ENCODE peak calls at places on chromosomes 7 and 10, in seven cellular contexts. B is left ventricle myocardium inferior, E is fibroblast of lung, Y is left lung, P is astrocyte of the cerebellum, R is PC-3, C is astrocyte. Z is an unnamed sample.

GRCh38 chr10:34780818-34781380 is 34.2 kb downstream of the PARD3 start:
- DNase-seq in P (no peak), Y (no peak), B (peak), R (no peak), C (peak), E (peak), Z (peak)

GRCh38 chr7:79317728-79318127 is 135.7 kb downstream of the MAGI2 start:
- DNase-seq in C (peak), E (peak), R (peak), B (no peak), P (peak), Y (no peak), Z (peak)

GRCh38 chr7:138006106-138006505 is 4.2 kb upstream of the CREB3L2 start:
- DNase-seq in B (no peak), C (no peak), R (no peak), Y (no peak), P (no peak), E (no peak), Z (no peak)

GRCh38 chr7:147547252-147547897 is 1043.2 kb upstream of the C7orf33 start:
- DNase-seq in R (peak), C (no peak), E (peak), P (no peak), Y (no peak), B (no peak), Z (no peak)

GRCh38 chr10:69232252-69232651 is 12.1 kb downstream of the HKDC1 start:
- DNase-seq in E (peak), B (no peak), P (no peak), C (peak), R (peak), Y (no peak), Z (peak)

GRCh38 chr7:2843191-2843685 is 870 bp downstream of the GNA12 start:
- DNase-seq in Y (no peak), C (no peak), R (no peak), E (no peak), B (no peak), P (no peak), Z (no peak)

GRCh38 chr10:17033529-17034250 is 95.9 kb downstream of the CUBN start:
- DNase-seq in R (no peak), B (no peak), Y (no peak), P (no peak), E (peak), C (no peak), Z (no peak)

GRCh38 chr7:14833707-14834106 is 68.8 kb downstream of the DGKB start:
- DNase-seq in Y (no peak), B (no peak), C (no peak), R (no peak), E (peak), P (no peak), Z (no peak)

GRCh38 chr7:11373546-11374142 is 400.0 kb downstream of the PHF14 start:
- DNase-seq in R (peak), B (no peak), P (no peak), Y (no peak), E (peak), C (peak), Z (no peak)
- TF ChIP-seq CTCF in R (peak), B (peak), P (peak), Y (no peak), E (peak), C (peak), Z (peak)

GRCh38 chr7:136877509-136877908 is 9.1 kb downstream of the CHRM2 start:
- DNase-seq in P (no peak), E (peak), Y (no peak), B (no peak), R (no peak), C (peak), Z (no peak)

GRCh38 chr7:136869991-136870798 is 1.7 kb downstream of the CHRM2 start:
- DNase-seq in R (no peak), P (no peak), E (peak), B (peak), Y (peak), C (peak), Z (no peak)

GRCh38 chr7:136870799-136871487 is 2.5 kb downstream of the CHRM2 start:
- DNase-seq in R (no peak), B (peak), Y (peak), E (peak), C (peak), P (no peak), Z (no peak)

GRCh38 chr7:136877990-136878389 is 9.5 kb downstream of the CHRM2 start:
- DNase-seq in C (no peak), B (no peak), Y (no peak), E (no peak), R (no peak), P (no peak), Z (no peak)

GRCh38 chr7:136874393-136875032 is 6.1 kb downstream of the CHRM2 start:
- DNase-seq in Y (no peak), C (peak), R (peak), B (no peak), E (peak), P (no peak), Z (no peak)
- TF ChIP-seq CTCF in Y (peak), C (peak), R (peak), B (peak), E (peak), P (peak), Z (peak)

DNA sequence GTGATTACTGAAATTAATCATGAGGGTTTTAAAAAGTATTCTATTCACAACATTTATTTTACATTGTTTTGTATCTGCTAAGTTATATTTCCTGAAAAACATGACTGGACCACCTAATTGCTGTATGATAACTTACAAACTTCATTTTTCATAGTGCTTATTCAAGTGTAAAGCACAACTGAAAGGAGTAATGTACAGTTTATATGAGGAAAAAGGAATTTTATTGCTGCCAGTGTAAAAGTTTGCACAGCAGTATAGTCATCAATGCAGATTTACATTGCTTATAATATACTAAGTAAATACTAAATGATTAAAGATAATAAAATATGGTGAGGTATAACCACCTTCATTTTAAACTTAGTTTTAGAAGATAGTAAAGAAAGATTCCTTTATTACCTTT is 4.0 kb downstream of the PTEN start:
- DNase-seq in E (no peak), P (no peak), B (no peak), Y (no peak), R (peak), C (no peak), Z (no peak)
- TF ChIP-seq CTCF in E (no peak), P (no peak), B (no peak), Y (no peak), R (no peak), C (no peak), Z (no peak)

GRCh38 chr10:103854687-103855423 is 521 bp downstream of the SH3PXD2A start:
- DNase-seq in Y (no peak), C (no peak), P (no peak), B (peak), E (peak), R (no peak), Z (no peak)

GRCh38 chr10:103856497-103857175 is 1.3 kb upstream of the SH3PXD2A start:
- DNase-seq in B (no peak), C (no peak), P (no peak), E (no peak), Y (no peak), R (no peak), Z (no peak)

GRCh38 chr10:103854265-103854686 is 1.1 kb downstream of the SH3PXD2A start:
- DNase-seq in B (no peak), P (no peak), Y (no peak), R (no peak), C (no peak), E (no peak), Z (no peak)

GRCh38 chr10:103855852-103856496 is 598 bp upstream of the SH3PXD2A start:
- DNase-seq in B (no peak), P (no peak), R (no peak), Y (no peak), C (no peak), E (no peak), Z (no peak)

DNA sequence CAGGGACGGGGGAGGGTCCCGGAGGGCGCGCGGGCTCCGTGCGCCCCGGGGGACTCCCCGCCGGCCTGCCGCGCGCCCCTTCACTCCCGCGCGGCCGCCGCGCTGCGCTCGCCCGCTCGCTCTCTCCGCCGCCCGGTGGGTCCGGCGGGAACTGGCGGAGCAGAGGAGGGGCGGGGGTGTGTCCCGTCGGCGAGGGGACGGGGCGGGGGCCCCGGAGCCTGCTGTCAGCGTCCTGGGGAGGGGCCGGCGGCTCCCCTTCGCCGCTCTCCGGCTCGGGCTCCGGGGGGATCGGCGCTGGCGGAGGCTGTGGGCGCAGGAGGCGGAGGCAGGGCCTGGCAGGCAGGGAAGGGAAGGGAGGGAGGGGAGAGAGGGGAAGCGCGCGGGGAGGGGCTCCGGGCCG is at the start of gene SH3PXD2A:
- DNase-seq in P (no peak), R (peak), C (no peak), E (peak), Y (no peak), B (peak), Z (no peak)
- TF ChIP-seq CTCF in P (no peak), R (no peak), C (no peak), E (no peak), Y (no peak), B (peak), Z (no peak)

DNA sequence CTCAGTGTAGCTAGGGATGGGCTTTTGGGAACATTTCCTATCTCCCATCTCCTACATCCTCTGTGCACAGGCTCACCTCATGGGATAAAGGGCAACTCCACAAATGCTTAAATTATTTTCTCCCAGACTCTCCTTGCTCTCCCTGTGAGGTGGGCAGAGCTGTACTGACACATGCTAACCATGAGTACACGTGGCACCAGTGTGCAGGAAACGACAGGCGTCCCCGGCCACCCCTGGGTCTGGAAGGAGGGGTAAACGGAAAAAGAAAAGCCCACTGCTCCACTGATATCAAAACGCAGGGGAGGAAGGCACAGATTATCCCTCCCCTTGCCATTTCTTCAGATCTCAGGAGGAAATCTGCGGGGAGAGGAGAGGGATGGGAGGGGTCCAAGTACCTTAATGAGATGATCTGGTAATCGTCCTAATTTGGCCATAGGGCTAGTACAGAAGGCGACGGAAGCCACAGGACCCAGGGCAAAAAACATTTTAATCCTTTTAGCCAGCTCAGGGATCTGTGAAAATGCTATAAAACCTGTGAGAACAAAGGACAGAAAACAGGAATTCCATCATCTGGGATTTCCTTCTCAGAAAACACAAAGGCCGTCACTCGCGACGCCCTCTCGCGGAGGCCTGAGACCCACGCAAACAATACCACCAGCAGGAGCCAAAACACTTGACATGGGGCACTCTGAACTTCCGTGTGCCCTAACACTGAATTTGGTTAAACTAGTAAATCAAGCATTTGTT is 17.8 kb upstream of the CH25H start:
- DNase-seq in C (no peak), Y (peak), P (no peak), B (peak), E (no peak), R (no peak), Z (no peak)
- TF ChIP-seq CTCF in C (peak), Y (peak), P (peak), B (peak), E (no peak), R (no peak), Z (peak)

GRCh38 chr10:64115913-64116643 is 594.9 kb downstream of the REEP3 start:
- DNase-seq in P (no peak), R (peak), Y (no peak), B (no peak), C (no peak), E (no peak), Z (peak)

GRCh38 chr10:64112697-64113367 is 591.6 kb downstream of the REEP3 start:
- DNase-seq in E (no peak), P (no peak), C (no peak), B (no peak), Y (no peak), R (no peak), Z (no peak)

GRCh38 chr10:64115471-64115870 is 594.3 kb downstream of the REEP3 start:
- DNase-seq in Y (no peak), P (no peak), B (no peak), C (no peak), E (no peak), R (peak), Z (peak)

GRCh38 chr10:64113375-64113774 is 592.2 kb downstream of the REEP3 start:
- DNase-seq in E (no peak), R (no peak), P (no peak), B (no peak), Y (no peak), C (no peak), Z (no peak)

GRCh38 chr10:64113796-64114195 is 592.6 kb downstream of the REEP3 start:
- DNase-seq in Y (no peak), R (peak), C (no peak), P (no peak), E (no peak), B (no peak), Z (no peak)
- TF ChIP-seq CTCF in Y (no peak), R (no peak), C (no peak), P (no peak), E (no peak), B (no peak), Z (no peak)

DNA sequence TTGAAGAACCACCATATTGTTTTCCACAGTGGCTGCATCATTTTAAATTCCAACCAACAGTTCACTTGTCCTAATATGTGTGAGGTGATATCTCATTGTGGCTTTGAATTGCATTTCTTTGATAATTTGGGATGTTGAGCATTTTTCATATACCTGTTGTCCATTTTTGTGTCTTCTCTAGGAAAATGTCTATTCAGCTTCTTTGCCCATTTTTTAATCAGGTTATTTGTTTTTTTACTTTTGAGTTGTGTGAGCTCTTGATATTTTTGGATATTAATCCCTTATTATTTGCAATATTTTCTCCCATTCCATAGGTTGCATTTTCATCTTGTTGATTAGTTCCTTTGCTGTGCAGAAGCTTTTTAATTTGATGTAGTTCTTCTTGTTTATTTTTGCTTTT is 95.1 kb upstream of the CCDC71L start:
- DNase-seq in B (no peak), Y (no peak), C (no peak), R (no peak), E (no peak), P (no peak), Z (no peak)
- TF ChIP-seq CTCF in B (no peak), Y (no peak), C (no peak), R (no peak), E (no peak), P (no peak), Z (no peak)